ENCODE peak calls at places on chromosomes 4 and X, in nine cellular contexts. P is SK-N-SH, Q is pancreas, Z is cardiac muscle cell, G is coronary artery, J is upper lobe of right lung, W is A549, O is IMR-90, C is GM23338. B is an unnamed sample.

GRCh38 chr4:173333658-173334084 is 487 bp downstream of the HMGB2 start:
- DNase-seq in P (peak), Q (peak), Z (peak), G (no peak), J (peak), W (peak), O (peak), C (peak), B (peak)

GRCh38 chr4:101200561-101200960 is 146.8 kb downstream of the PPP3CA start:
- DNase-seq in P (no peak), Q (no peak), Z (peak), G (no peak), J (no peak), W (peak), O (peak), C (no peak), B (peak)

GRCh38 chrX:110167952-110168451 is 149.9 kb downstream of the AMMECR1 start:
- DNase-seq in P (peak), Q (peak), Z (peak), G (no peak), J (peak), W (peak), O (no peak), C (peak), B (no peak)

GRCh38 chrX:95889279-95889678 is 795.4 kb upstream of the DIAPH2 start:
- DNase-seq in P (no peak), Q (no peak), Z (no peak), G (no peak), J (no peak), W (no peak), O (no peak), C (no peak), B (no peak)

GRCh38 chr4:113760094-113760851 is 1.3 kb downstream of the CAMK2D start:
- DNase-seq in P (no peak), Q (peak), Z (peak), G (peak), J (peak), W (peak), O (peak), C (peak), B (peak)

GRCh38 chrX:41468647-41469323 is 21.6 kb downstream of the NYX start:
- DNase-seq in P (no peak), Q (no peak), Z (peak), G (no peak), J (no peak), W (no peak), O (peak), C (no peak), B (peak)

GRCh38 chr4:166301266-166301665 is 428.2 kb downstream of the TLL1 start:
- DNase-seq in P (no peak), Q (no peak), Z (peak), G (no peak), J (no peak), W (no peak), O (no peak), C (no peak), B (peak)

GRCh38 chr4:124018383-124019317 is 622.1 kb downstream of the SPRY1 start:
- DNase-seq in P (peak), Q (no peak), Z (peak), G (no peak), J (no peak), W (no peak), O (peak), C (peak), B (peak)

GRCh38 chr4:3314706-3315260 is 22.0 kb downstream of the RGS12 start:
- DNase-seq in P (no peak), Q (no peak), Z (no peak), G (peak), J (peak), W (no peak), O (no peak), C (no peak), B (no peak)

GRCh38 chrX:2767631-2768455 is 16.0 kb downstream of the XG start:
- DNase-seq in P (no peak), Q (no peak), Z (peak), G (no peak), J (peak), W (peak), O (peak), C (peak), B (peak)

GRCh38 chrX:43002526-43003203 is 224.7 kb upstream of the PPP1R2C start:
- DNase-seq in P (no peak), Q (no peak), Z (no peak), G (no peak), J (no peak), W (no peak), O (no peak), C (no peak), B (no peak)

GRCh38 chrX:121356850-121357171 is 309.4 kb downstream of the GLUD2 start:
- DNase-seq in P (no peak), Q (no peak), Z (no peak), G (no peak), J (no peak), W (no peak), O (no peak), C (no peak), B (no peak)

GRCh38 chr4:60718874-60719273 is 481.3 kb upstream of the ADGRL3 start:
- DNase-seq in P (no peak), Q (no peak), Z (no peak), G (no peak), J (no peak), W (no peak), O (no peak), C (no peak), B (no peak)

GRCh38 chrX:129749069-129749468 is 10.3 kb downstream of the XPNPEP2 start:
- DNase-seq in P (no peak), Q (no peak), Z (peak), G (no peak), J (no peak), W (no peak), O (no peak), C (no peak), B (peak)

GRCh38 chrX:129750971-129751370 is 12.2 kb downstream of the XPNPEP2 start:
- DNase-seq in P (no peak), Q (no peak), Z (peak), G (no peak), J (no peak), W (no peak), O (no peak), C (no peak), B (no peak)

GRCh38 chrX:129759576-129760061 is 20.1 kb upstream of the SASH3 start:
- DNase-seq in P (no peak), Q (no peak), Z (peak), G (no peak), J (no peak), W (no peak), O (peak), C (peak), B (peak)

GRCh38 chrX:129755779-129756650 is 17.2 kb downstream of the XPNPEP2 start:
- DNase-seq in P (no peak), Q (no peak), Z (no peak), G (no peak), J (no peak), W (no peak), O (no peak), C (peak), B (no peak)

GRCh38 chrX:129754266-129755024 is 15.7 kb downstream of the XPNPEP2 start:
- DNase-seq in P (no peak), Q (no peak), Z (no peak), G (no peak), J (no peak), W (no peak), O (no peak), C (peak), B (no peak)
- TF ChIP-seq CTCF in P (peak), Q (no peak), Z (peak), G (no peak), J (peak), W (no peak), O (peak), C (peak), B (peak)

DNA sequence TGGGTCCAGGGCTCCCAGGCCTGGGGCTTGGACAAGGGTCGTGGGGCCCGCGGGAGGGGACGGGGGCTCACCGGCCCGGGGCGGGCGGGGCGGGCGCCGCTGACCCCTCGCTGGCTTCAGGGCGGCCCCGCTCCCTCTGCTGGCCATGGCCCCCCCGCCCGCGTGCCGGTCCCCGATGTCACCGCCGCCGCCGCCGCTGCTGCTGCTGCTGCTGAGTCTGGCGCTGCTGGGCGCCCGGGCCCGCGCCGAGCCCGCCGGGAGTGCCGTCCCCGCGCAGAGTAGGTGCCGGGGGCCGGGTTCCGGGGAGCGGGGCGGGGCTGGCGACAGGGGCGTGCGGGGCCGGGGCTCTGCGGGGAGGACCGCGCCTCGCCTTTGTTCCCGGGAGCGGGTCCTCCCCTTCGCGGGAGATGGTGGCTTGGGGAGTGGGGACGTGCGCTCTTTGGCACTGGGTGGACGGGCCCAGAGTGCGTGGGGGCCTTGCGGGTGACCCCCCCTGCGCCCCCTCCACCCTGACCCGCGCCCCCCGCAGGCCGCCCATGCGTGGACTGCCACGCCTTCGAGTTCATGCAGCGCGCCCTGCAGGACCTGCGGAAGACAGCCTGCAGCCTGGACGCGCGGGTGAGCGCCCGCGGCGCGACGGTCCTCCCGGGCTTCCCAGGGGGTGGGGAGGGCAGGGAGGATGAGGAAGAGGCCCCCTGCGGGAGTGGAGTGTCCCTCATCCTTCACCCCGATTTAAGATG is 16.8 kb upstream of the NAT8L start:
- DNase-seq in P (peak), Q (peak), Z (no peak), G (no peak), J (peak), W (no peak), O (no peak), C (no peak), B (no peak)
- H3K4me3 ChIP-seq in P (peak), Q (peak), Z (peak), G (peak), J (peak), W (peak), O (peak), C (peak), B (peak)

GRCh38 chrX:551306-551705 is 79.3 kb upstream of the SHOX start:
- DNase-seq in P (no peak), Q (no peak), Z (no peak), G (no peak), J (no peak), W (no peak), O (no peak), C (no peak), B (no peak)
- TF ChIP-seq CTCF in P (no peak), Q (no peak), Z (no peak), G (no peak), J (no peak), W (no peak), O (no peak), C (no peak), B (no peak)

DNA sequence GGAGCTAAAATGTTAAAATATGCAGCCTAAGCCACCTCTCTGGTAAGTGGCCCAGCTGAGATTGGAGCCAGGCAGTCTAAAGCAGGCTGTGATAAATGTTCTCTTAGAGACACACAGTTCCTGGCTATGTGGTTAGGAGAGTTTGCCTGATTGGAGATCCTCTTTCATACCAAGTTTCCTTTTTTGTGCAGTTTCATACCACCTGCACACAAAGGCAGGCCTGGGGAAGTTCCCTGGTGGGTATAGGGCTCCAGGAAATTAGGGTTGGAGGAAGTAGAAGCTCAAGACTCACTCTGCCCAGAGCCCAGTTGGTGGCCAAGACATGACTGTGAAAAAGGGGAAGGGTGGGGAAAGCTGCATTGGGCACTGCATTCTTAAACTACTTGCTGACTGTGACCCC is 16.9 kb downstream of the CYBB start:
- DNase-seq in P (no peak), Q (no peak), Z (no peak), G (no peak), J (no peak), W (no peak), O (no peak), C (no peak), B (no peak)
- H3K4me3 ChIP-seq in P (no peak), Q (no peak), Z (no peak), G (no peak), J (no peak), W (no peak), O (no peak), C (no peak), B (no peak)

GRCh38 chrX:103817502-103817901 is 14.6 kb downstream of the RAB9B start:
- DNase-seq in P (peak), Q (no peak), Z (peak), G (no peak), J (no peak), W (no peak), O (peak), C (peak), B (peak)
- TF ChIP-seq CTCF in P (peak), Q (peak), Z (peak), G (peak), J (peak), W (peak), O (peak), C (peak), B (peak)

DNA sequence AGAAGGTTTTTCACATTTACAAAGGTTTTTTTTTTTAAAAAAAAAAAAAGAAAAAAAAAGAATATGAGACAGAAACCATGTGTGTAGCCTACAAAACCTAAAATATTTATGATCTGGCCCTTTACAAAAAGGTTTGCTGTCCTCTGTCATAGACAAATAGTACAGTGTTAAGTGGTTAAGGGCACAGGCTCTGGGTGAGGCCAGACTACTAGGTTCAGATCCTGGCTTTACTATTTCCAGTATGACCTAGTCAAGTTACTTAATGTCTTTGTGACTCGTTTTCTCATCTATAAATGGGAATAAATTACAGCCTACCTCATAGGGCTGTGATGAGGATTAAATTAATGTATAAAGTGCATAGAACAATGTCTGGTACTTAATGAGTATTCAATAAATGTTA is 56.5 kb downstream of the GAB1 start:
- DNase-seq in P (no peak), Q (no peak), Z (no peak), G (no peak), J (no peak), W (no peak), O (no peak), C (no peak), B (no peak)
- H3K4me3 ChIP-seq in P (no peak), Q (no peak), Z (no peak), G (no peak), J (no peak), W (no peak), O (no peak), C (no peak), B (no peak)

GRCh38 chr4:153776601-153777000 is 12.3 kb downstream of the SFRP2 start:
- DNase-seq in P (no peak), Q (no peak), Z (no peak), G (no peak), J (no peak), W (no peak), O (no peak), C (no peak), B (no peak)

GRCh38 chr4:153777421-153777820 is 11.5 kb downstream of the SFRP2 start:
- DNase-seq in P (no peak), Q (no peak), Z (no peak), G (no peak), J (no peak), W (no peak), O (no peak), C (no peak), B (no peak)

GRCh38 chr4:153778383-153778782 is 10.5 kb downstream of the SFRP2 start:
- DNase-seq in P (no peak), Q (no peak), Z (no peak), G (no peak), J (no peak), W (no peak), O (no peak), C (no peak), B (no peak)

GRCh38 chr4:153771058-153771457 is 11.2 kb upstream of the RNF175 start:
- DNase-seq in P (no peak), Q (no peak), Z (peak), G (no peak), J (no peak), W (no peak), O (no peak), C (no peak), B (peak)

GRCh38 chr4:153773236-153773690 is 13.4 kb upstream of the RNF175 start:
- DNase-seq in P (no peak), Q (no peak), Z (no peak), G (no peak), J (no peak), W (no peak), O (no peak), C (peak), B (no peak)
- TF ChIP-seq CTCF in P (no peak), Q (no peak), Z (no peak), G (no peak), J (no peak), W (no peak), O (no peak), C (peak), B (peak)